ENCODE peak calls at places on chromosomes 6 and 20, in eight cellular contexts. One of them, this sample, is unnamed.

GRCh38 chr6:151763938-151764680 is 43.4 kb upstream of the ESR1 start:
- DNase-seq in left ventricle myocardium inferior: peak
- DNase-seq in K562: peak
- DNase-seq in CD4-positive, alpha-beta T cell: no peak
- DNase-seq in AG10803: peak
- DNase-seq in Calu3: peak
- DNase-seq in neural crest cell: peak
- DNase-seq in lower lobe of right lung: peak
- DNase-seq in this sample: peak

GRCh38 chr6:37033255-37033654 is 27.8 kb downstream of the FGD2 start:
- DNase-seq in left ventricle myocardium inferior: no peak
- DNase-seq in K562: peak
- DNase-seq in CD4-positive, alpha-beta T cell: no peak
- DNase-seq in AG10803: no peak
- DNase-seq in Calu3: no peak
- DNase-seq in neural crest cell: no peak
- DNase-seq in lower lobe of right lung: peak
- DNase-seq in this sample: peak

GRCh38 chr20:17651761-17652388 is 30.2 kb downstream of the RRBP1 start:
- DNase-seq in left ventricle myocardium inferior: no peak
- DNase-seq in K562: no peak
- DNase-seq in CD4-positive, alpha-beta T cell: no peak
- DNase-seq in AG10803: no peak
- DNase-seq in Calu3: peak
- DNase-seq in neural crest cell: no peak
- DNase-seq in lower lobe of right lung: no peak
- DNase-seq in this sample: no peak

GRCh38 chr6:167849846-167850459 is 23.2 kb downstream of the AFDN start:
- DNase-seq in left ventricle myocardium inferior: no peak
- DNase-seq in K562: no peak
- DNase-seq in CD4-positive, alpha-beta T cell: no peak
- DNase-seq in AG10803: no peak
- DNase-seq in Calu3: peak
- DNase-seq in neural crest cell: no peak
- DNase-seq in lower lobe of right lung: no peak
- DNase-seq in this sample: no peak

GRCh38 chr20:37298190-37298939 is 8.9 kb downstream of the MANBAL start:
- DNase-seq in left ventricle myocardium inferior: no peak
- DNase-seq in K562: no peak
- DNase-seq in CD4-positive, alpha-beta T cell: no peak
- DNase-seq in AG10803: peak
- DNase-seq in Calu3: no peak
- DNase-seq in neural crest cell: no peak
- DNase-seq in lower lobe of right lung: no peak
- DNase-seq in this sample: peak

GRCh38 chr20:47351643-47352331 is 4.7 kb downstream of the ZMYND8 start:
- DNase-seq in left ventricle myocardium inferior: no peak
- DNase-seq in K562: peak
- DNase-seq in CD4-positive, alpha-beta T cell: no peak
- DNase-seq in AG10803: no peak
- DNase-seq in Calu3: no peak
- DNase-seq in neural crest cell: no peak
- DNase-seq in lower lobe of right lung: peak
- DNase-seq in this sample: no peak

GRCh38 chr6:18752278-18753057 is 365.3 kb downstream of the RNF144B start:
- DNase-seq in left ventricle myocardium inferior: no peak
- DNase-seq in K562: no peak
- DNase-seq in CD4-positive, alpha-beta T cell: no peak
- DNase-seq in AG10803: no peak
- DNase-seq in Calu3: no peak
- DNase-seq in neural crest cell: no peak
- DNase-seq in lower lobe of right lung: no peak
- DNase-seq in this sample: no peak

GRCh38 chr6:402901-403658 is 11.5 kb downstream of the IRF4 start:
- DNase-seq in left ventricle myocardium inferior: no peak
- DNase-seq in K562: no peak
- DNase-seq in CD4-positive, alpha-beta T cell: no peak
- DNase-seq in AG10803: no peak
- DNase-seq in Calu3: no peak
- DNase-seq in neural crest cell: no peak
- DNase-seq in lower lobe of right lung: no peak
- DNase-seq in this sample: no peak

GRCh38 chr20:925516-925915 is 9.4 kb upstream of the ANGPT4 start:
- DNase-seq in left ventricle myocardium inferior: no peak
- DNase-seq in K562: no peak
- DNase-seq in CD4-positive, alpha-beta T cell: no peak
- DNase-seq in AG10803: no peak
- DNase-seq in Calu3: no peak
- DNase-seq in neural crest cell: no peak
- DNase-seq in lower lobe of right lung: no peak
- DNase-seq in this sample: no peak
- TF ChIP-seq CTCF in left ventricle myocardium inferior: no peak
- TF ChIP-seq CTCF in K562: no peak
- TF ChIP-seq CTCF in CD4-positive, alpha-beta T cell: no peak
- TF ChIP-seq CTCF in AG10803: no peak
- TF ChIP-seq CTCF in Calu3: no peak
- TF ChIP-seq CTCF in neural crest cell: no peak
- TF ChIP-seq CTCF in lower lobe of right lung: no peak
- TF ChIP-seq CTCF in this sample: no peak

DNA sequence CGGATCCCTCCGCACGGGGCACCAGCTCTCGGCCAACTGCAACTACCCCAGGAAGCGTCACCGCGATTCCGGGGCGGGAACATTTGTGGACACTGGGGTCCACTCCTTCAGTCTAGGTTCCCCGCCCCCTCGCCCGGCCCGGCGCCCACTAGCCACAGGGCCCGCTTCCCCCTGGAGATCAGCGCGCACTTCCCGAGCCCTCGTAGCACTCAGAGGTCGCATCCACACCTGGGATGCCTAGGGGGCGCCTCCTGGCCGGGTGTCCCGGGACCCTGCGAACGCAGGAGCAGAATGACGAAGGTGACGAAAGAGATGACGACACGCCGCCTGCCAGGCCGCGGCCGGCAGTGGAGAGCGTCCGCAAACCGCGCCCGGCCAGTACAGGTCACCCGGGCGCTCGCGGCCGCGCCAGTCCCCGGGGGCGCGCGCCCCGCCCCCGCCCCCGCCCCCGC is 309 bp upstream of the AIG1 start:
- DNase-seq in left ventricle myocardium inferior: peak
- DNase-seq in K562: peak
- DNase-seq in CD4-positive, alpha-beta T cell: peak
- DNase-seq in AG10803: peak
- DNase-seq in Calu3: peak
- DNase-seq in neural crest cell: peak
- DNase-seq in lower lobe of right lung: peak
- DNase-seq in this sample: peak
- TF ChIP-seq CTCF in left ventricle myocardium inferior: peak
- TF ChIP-seq CTCF in K562: peak
- TF ChIP-seq CTCF in CD4-positive, alpha-beta T cell: peak
- TF ChIP-seq CTCF in AG10803: no peak
- TF ChIP-seq CTCF in Calu3: no peak
- TF ChIP-seq CTCF in neural crest cell: peak
- TF ChIP-seq CTCF in lower lobe of right lung: no peak
- TF ChIP-seq CTCF in this sample: peak

GRCh38 chr6:38336922-38337321 is 302.8 kb downstream of the BTBD9 start:
- DNase-seq in left ventricle myocardium inferior: no peak
- DNase-seq in K562: no peak
- DNase-seq in CD4-positive, alpha-beta T cell: no peak
- DNase-seq in AG10803: no peak
- DNase-seq in Calu3: no peak
- DNase-seq in neural crest cell: no peak
- DNase-seq in lower lobe of right lung: no peak
- DNase-seq in this sample: no peak

GRCh38 chr6:38341501-38341900 is 298.2 kb downstream of the BTBD9 start:
- DNase-seq in left ventricle myocardium inferior: no peak
- DNase-seq in K562: no peak
- DNase-seq in CD4-positive, alpha-beta T cell: no peak
- DNase-seq in AG10803: peak
- DNase-seq in Calu3: no peak
- DNase-seq in neural crest cell: no peak
- DNase-seq in lower lobe of right lung: no peak
- DNase-seq in this sample: no peak

GRCh38 chr6:38339914-38340313 is 299.8 kb downstream of the BTBD9 start:
- DNase-seq in left ventricle myocardium inferior: no peak
- DNase-seq in K562: no peak
- DNase-seq in CD4-positive, alpha-beta T cell: no peak
- DNase-seq in AG10803: no peak
- DNase-seq in Calu3: no peak
- DNase-seq in neural crest cell: no peak
- DNase-seq in lower lobe of right lung: no peak
- DNase-seq in this sample: no peak

DNA sequence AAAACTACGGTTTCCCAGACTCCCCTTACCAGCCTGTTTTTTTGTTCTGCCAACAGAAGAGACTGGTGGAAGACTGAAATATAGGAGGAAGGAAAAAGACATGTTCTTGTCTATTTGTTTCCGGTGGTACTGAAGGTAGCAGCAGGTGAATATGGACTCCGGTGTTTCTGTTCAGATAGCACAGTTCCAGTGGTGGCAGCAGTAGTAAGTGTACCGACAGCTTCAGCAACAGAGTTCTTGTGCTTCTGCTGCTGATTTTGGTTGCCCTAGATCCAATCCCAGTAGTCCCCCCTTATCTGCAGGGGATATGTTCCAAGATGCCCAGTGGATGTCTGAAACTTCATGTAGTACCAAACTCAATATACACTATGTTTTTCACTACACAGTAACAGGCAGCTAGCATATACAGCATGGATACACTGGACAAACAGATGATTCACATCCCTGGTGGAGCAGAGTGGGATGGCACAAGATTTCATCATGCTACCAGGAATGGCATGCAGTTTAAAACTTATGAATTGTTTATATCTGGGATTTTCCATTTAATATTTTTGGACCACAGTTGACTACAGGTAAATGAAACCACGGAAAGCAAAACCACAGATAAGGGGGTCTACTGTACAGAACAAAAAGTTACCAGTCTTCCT is 301.8 kb downstream of the BTBD9 start:
- DNase-seq in left ventricle myocardium inferior: no peak
- DNase-seq in K562: no peak
- DNase-seq in CD4-positive, alpha-beta T cell: no peak
- DNase-seq in AG10803: peak
- DNase-seq in Calu3: peak
- DNase-seq in neural crest cell: no peak
- DNase-seq in lower lobe of right lung: no peak
- DNase-seq in this sample: no peak
- TF ChIP-seq CTCF in left ventricle myocardium inferior: no peak
- TF ChIP-seq CTCF in K562: no peak
- TF ChIP-seq CTCF in CD4-positive, alpha-beta T cell: no peak
- TF ChIP-seq CTCF in AG10803: peak
- TF ChIP-seq CTCF in Calu3: no peak
- TF ChIP-seq CTCF in neural crest cell: peak
- TF ChIP-seq CTCF in lower lobe of right lung: no peak
- TF ChIP-seq CTCF in this sample: no peak

GRCh38 chr6:89281779-89282246 is 33.3 kb downstream of the GABRR2 start:
- DNase-seq in left ventricle myocardium inferior: no peak
- DNase-seq in K562: peak
- DNase-seq in CD4-positive, alpha-beta T cell: no peak
- DNase-seq in AG10803: peak
- DNase-seq in Calu3: peak
- DNase-seq in neural crest cell: peak
- DNase-seq in lower lobe of right lung: peak
- DNase-seq in this sample: peak
- TF ChIP-seq CTCF in left ventricle myocardium inferior: peak
- TF ChIP-seq CTCF in K562: peak
- TF ChIP-seq CTCF in CD4-positive, alpha-beta T cell: peak
- TF ChIP-seq CTCF in AG10803: peak
- TF ChIP-seq CTCF in Calu3: peak
- TF ChIP-seq CTCF in neural crest cell: peak
- TF ChIP-seq CTCF in lower lobe of right lung: peak
- TF ChIP-seq CTCF in this sample: peak

GRCh38 chr6:78308025-78308424 is 559.3 kb upstream of the IRAK1BP1 start:
- DNase-seq in left ventricle myocardium inferior: no peak
- DNase-seq in K562: no peak
- DNase-seq in CD4-positive, alpha-beta T cell: no peak
- DNase-seq in AG10803: no peak
- DNase-seq in Calu3: peak
- DNase-seq in neural crest cell: peak
- DNase-seq in lower lobe of right lung: no peak
- DNase-seq in this sample: no peak
- TF ChIP-seq CTCF in left ventricle myocardium inferior: no peak
- TF ChIP-seq CTCF in K562: no peak
- TF ChIP-seq CTCF in CD4-positive, alpha-beta T cell: no peak
- TF ChIP-seq CTCF in AG10803: no peak
- TF ChIP-seq CTCF in Calu3: no peak
- TF ChIP-seq CTCF in neural crest cell: no peak
- TF ChIP-seq CTCF in lower lobe of right lung: no peak
- TF ChIP-seq CTCF in this sample: no peak